ENCODE peak calls at places on chromosome 15, in six cellular contexts. D, Y, B, L, I and E are unnamed samples.

GRCh38 chr15:60138397-60138968 is 134.4 kb downstream of the FOXB1 start:
- DNase-seq in I (no peak), D (no peak), Y (no peak), L (no peak), B (no peak), E (no peak)

GRCh38 chr15:52527898-52528464 is 699 bp downstream of the MYO5A start:
- DNase-seq in D (no peak), I (peak), Y (peak), B (no peak), L (peak), E (peak)

GRCh38 chr15:88704791-88705768 is 66.3 kb downstream of the ISG20 start:
- DNase-seq in Y (no peak), B (no peak), L (no peak), D (peak), I (no peak), E (peak)

GRCh38 chr15:40436116-40436891 is 4.4 kb upstream of the BAHD1 start:
- DNase-seq in B (no peak), L (no peak), D (no peak), Y (no peak), I (no peak), E (no peak)

GRCh38 chr15:31427411-31427810 is 100.8 kb downstream of the KLF13 start:
- DNase-seq in Y (no peak), L (no peak), I (no peak), B (no peak), D (no peak), E (no peak)

GRCh38 chr15:71093089-71094024 is 21.9 kb upstream of the THSD4 start:
- DNase-seq in I (no peak), L (no peak), D (no peak), B (no peak), Y (no peak), E (peak)

GRCh38 chr15:42986693-42987342 is 66.2 kb upstream of the TTBK2 start:
- DNase-seq in B (no peak), L (no peak), I (no peak), D (no peak), Y (no peak), E (no peak)

GRCh38 chr15:82571722-82572222 is 31.5 kb upstream of the RPS17 start:
- DNase-seq in L (no peak), D (no peak), B (peak), Y (no peak), I (no peak), E (peak)

GRCh38 chr15:89680282-89680873 is 1.2 kb upstream of the PLIN1 start:
- DNase-seq in Y (no peak), L (no peak), B (no peak), D (no peak), I (no peak), E (no peak)

GRCh38 chr15:74332011-74332410 is 35.4 kb downstream of the CYP11A1 start:
- DNase-seq in Y (no peak), I (no peak), L (no peak), B (no peak), D (no peak), E (no peak)

GRCh38 chr15:62428259-62428658 is 263.2 kb upstream of the C2CD4B start:
- DNase-seq in L (no peak), Y (no peak), I (no peak), B (no peak), D (no peak), E (no peak)

GRCh38 chr15:88707766-88708165 is 69.0 kb downstream of the ISG20 start:
- DNase-seq in Y (no peak), I (no peak), B (no peak), D (no peak), L (no peak), E (peak)

GRCh38 chr15:44314512-44314911 is 26.0 kb downstream of the GOLM2 start:
- DNase-seq in I (no peak), B (no peak), L (no peak), D (no peak), Y (no peak), E (no peak)

GRCh38 chr15:55279746-55280351 is 9.8 kb downstream of the RAB27A start:
- DNase-seq in Y (peak), D (no peak), I (peak), B (no peak), L (peak), E (peak)

GRCh38 chr15:76335851-76336253 is 721 bp upstream of the ISL2 start:
- DNase-seq in D (no peak), Y (no peak), L (no peak), B (no peak), I (no peak), E (peak)

GRCh38 chr15:77541421-77542181 is 91.1 kb downstream of the LINGO1 start:
- DNase-seq in D (peak), I (no peak), L (no peak), B (no peak), Y (no peak), E (peak)

GRCh38 chr15:88802991-88803240 is 320 bp upstream of the ACAN start:
- DNase-seq in Y (no peak), L (no peak), I (no peak), B (no peak), D (no peak), E (no peak)

GRCh38 chr15:38589502-38589901 is 24.9 kb upstream of the RASGRP1 start:
- DNase-seq in L (no peak), B (no peak), I (no peak), D (no peak), Y (no peak), E (peak)